ENCODE peak calls at places on chromosomes 11 and 22, in six cellular contexts. X is K562, I is GM12878, Z is H1, S is GM12891, U is HepG2. R is an unnamed sample.

GRCh38 chr11:104873252-104873651 is 25.0 kb downstream of the CASP12 start:
- DNase-seq in X (peak), I (no peak), Z (no peak), S (no peak), U (no peak), R (no peak)

GRCh38 chr11:72848846-72849466 is 34.7 kb downstream of the ATG16L2 start:
- DNase-seq in X (no peak), I (no peak), Z (no peak), S (no peak), U (peak), R (no peak)

GRCh38 chr11:61682093-61682732 is 2.0 kb downstream of the DAGLA start:
- DNase-seq in X (no peak), I (no peak), Z (no peak), S (no peak), U (peak), R (no peak)

GRCh38 chr11:126948563-126948962 is 52.0 kb downstream of the KIRREL3 start:
- DNase-seq in X (no peak), I (no peak), Z (no peak), S (no peak), U (no peak), R (no peak)

GRCh38 chr11:69394902-69395690 is 86.4 kb upstream of the LINC01488 start:
- DNase-seq in X (no peak), I (no peak), Z (no peak), S (no peak), U (no peak), R (no peak)

GRCh38 chr11:32333335-32333991 is 101.9 kb downstream of the WT1 start:
- DNase-seq in X (no peak), I (no peak), Z (peak), S (peak), U (no peak), R (peak)

GRCh38 chr22:22195265-22196017 is 49.1 kb upstream of the VPREB1 start:
- DNase-seq in X (peak), I (peak), Z (peak), S (no peak), U (peak), R (peak)

GRCh38 chr11:72594493-72595291 is 79.5 kb downstream of the PDE2A start:
- DNase-seq in X (no peak), I (no peak), Z (no peak), S (no peak), U (no peak), R (no peak)

GRCh38 chr11:16572946-16573345 is 165.5 kb upstream of the C11orf58 start:
- DNase-seq in X (no peak), I (no peak), Z (no peak), S (no peak), U (peak), R (no peak)

GRCh38 chr11:623999-624704 is 603 bp downstream of the CDHR5 start:
- DNase-seq in X (no peak), I (no peak), Z (no peak), S (no peak), U (no peak), R (no peak)

GRCh38 chr11:86931965-86932332 is 23.2 kb downstream of the FZD4 start:
- DNase-seq in X (peak), I (no peak), Z (no peak), S (no peak), U (no peak), R (no peak)

GRCh38 chr11:36356201-36356600 is 60.1 kb downstream of the PRR5L start:
- DNase-seq in X (no peak), I (peak), Z (no peak), S (no peak), U (no peak), R (no peak)

GRCh38 chr22:31139866-31140716 is at the start of gene PLA2G3:
- DNase-seq in X (peak), I (no peak), Z (peak), S (no peak), U (peak), R (no peak)

GRCh38 chr22:50550395-50550794 is 4.7 kb downstream of the KLHDC7B start:
- DNase-seq in X (no peak), I (no peak), Z (no peak), S (no peak), U (no peak), R (no peak)

GRCh38 chr11:10659339-10660216 is 34.0 kb downstream of the IRAG1 start:
- DNase-seq in X (peak), I (no peak), Z (no peak), S (no peak), U (peak), R (no peak)

GRCh38 chr11:120914021-120914420 is 109.9 kb upstream of the TBCEL start:
- DNase-seq in X (no peak), I (no peak), Z (no peak), S (no peak), U (no peak), R (no peak)

GRCh38 chr11:47314992-47315391 is 37.5 kb downstream of the MYBPC3 start:
- DNase-seq in X (no peak), I (no peak), Z (no peak), S (no peak), U (no peak), R (no peak)

GRCh38 chr22:18954941-18955571 is 19.0 kb upstream of the PRODH start:
- DNase-seq in X (no peak), I (no peak), Z (no peak), S (no peak), U (no peak), R (no peak)

GRCh38 chr22:46065733-46066454 is 84.4 kb upstream of the PPARA start:
- DNase-seq in X (no peak), I (no peak), Z (no peak), S (no peak), U (no peak), R (no peak)

DNA sequence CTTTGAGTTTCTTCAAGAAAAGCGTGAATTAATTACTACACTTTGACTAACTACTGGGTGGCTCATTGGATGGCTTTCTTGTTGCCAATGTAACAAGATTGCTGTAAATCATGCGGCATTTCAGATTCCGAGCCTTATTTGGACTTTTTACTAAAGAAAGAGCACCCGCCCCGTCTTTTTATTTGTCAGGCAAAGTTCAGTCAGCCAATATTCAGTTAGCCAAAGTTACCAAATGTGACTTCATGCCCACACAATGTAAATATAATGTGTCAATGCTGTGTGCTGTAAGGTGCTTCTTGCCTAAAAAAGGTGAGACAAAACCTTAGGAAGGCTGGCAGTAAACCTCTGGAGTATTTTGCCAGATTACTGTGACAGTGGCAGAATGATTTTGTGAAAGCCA is 14.8 kb downstream of the FLI1 start:
- DNase-seq in X (no peak), I (no peak), Z (no peak), S (no peak), U (no peak), R (no peak)
- TF ChIP-seq POLR2AphosphoS5 in X (no peak), I (no peak), Z (no peak), S (no peak), U (no peak), R (no peak)

DNA sequence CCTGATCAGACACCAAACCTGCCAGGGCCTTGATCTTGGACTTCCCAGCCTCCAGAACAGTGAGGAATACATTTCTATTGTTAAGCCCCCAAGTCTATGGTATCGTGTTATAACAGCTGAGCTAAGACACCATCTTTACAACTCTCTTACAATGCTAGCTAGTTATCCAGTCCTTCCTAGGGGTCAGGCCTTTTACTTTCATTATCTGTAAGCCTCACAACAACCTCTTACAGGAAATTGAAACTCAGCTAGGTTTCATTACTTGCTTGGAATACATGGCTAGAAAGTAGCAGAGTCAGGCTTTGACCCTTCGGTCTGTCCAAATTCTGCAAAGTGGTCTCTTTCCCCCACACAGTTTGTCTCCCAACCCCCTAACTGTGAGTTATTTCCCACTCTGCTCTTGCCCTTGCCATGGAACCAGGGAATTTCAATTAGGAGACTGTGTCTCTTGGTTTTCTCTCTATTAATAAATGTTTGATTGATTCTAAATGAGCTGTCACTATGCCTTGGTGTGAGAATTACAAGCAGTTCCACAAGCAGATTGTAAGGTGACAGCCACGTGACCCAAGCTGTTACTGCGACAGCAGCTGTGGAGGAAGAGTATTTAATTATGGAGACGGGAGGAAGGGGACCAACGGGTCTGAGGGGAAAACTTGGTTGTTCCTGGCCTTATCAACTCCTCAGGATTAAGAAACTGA is 38.4 kb upstream of the CLMP start:
- DNase-seq in X (no peak), I (peak), Z (no peak), S (peak), U (no peak), R (peak)
- TF ChIP-seq TAF1 in X (no peak), I (no peak), Z (no peak), S (no peak), U (no peak), R (no peak)

DNA sequence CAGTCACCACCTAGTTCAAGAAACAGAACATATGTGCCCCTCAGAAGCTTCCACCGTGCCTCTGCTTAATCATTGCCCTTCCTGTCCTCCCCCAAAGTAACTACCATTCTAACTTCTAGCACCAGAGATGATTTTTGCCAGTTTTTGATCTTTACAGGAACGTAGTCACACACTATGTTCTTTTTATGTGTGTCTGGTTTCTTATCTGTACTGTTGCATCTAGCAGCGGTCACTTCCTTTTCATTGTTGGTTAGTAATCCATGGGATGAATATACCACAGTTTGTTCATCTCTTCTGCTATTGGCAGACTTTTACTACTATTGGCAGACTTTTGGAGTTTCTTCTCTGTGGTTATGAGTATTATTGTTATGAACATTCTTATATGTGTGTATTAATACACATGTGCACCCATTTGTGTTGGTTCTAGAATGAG is 34.6 kb downstream of the SPECC1L start:
- DNase-seq in X (no peak), I (no peak), Z (no peak), S (no peak), U (no peak), R (no peak)
- TF ChIP-seq POLR2A in X (no peak), I (no peak), Z (no peak), S (no peak), U (no peak), R (no peak)

DNA sequence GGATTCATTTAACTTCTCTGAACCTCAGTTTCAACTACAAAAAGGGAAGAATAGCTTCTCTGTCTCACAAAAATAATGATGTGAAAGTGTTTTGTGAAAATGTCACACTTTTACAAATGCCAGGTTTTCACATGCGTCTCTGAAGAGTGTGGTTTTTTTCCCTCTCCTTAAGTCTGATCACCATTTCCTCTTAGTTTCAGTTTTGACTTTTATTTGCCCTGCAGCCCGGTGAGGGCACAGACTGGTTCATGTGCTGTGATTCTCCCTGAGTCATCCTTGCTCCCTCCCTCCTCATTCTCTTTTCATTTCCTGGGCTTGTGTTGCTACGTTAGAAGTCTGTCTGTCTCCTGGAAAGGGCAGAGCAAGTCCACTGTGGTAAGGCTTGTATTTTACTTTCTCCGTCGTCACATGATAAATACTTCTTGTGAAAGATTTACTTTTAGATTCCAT is 67.8 kb downstream of the BID start:
- DNase-seq in X (no peak), I (peak), Z (no peak), S (peak), U (peak), R (peak)
- TF ChIP-seq POLR2AphosphoS5 in X (no peak), I (peak), Z (no peak), S (peak), U (no peak), R (no peak)

DNA sequence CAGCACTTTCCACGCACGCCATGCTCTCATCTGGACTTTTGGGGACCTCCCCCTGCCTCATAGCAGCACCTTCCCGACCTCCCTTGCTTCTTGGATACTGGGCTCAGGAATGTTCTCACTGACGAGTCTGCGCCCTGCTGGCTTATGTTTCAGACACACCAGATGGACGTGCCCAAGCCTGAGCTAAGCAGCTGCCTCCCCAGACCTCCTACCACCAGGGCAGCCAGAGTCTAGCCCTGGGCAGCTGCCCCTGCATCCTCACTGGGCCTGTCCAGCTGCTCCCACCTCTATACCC is 13.2 kb upstream of the RGL4 start:
- DNase-seq in X (no peak), I (no peak), Z (no peak), S (no peak), U (no peak), R (no peak)
- TF ChIP-seq TAF1 in X (no peak), I (no peak), Z (no peak), S (no peak), U (no peak), R (no peak)

DNA sequence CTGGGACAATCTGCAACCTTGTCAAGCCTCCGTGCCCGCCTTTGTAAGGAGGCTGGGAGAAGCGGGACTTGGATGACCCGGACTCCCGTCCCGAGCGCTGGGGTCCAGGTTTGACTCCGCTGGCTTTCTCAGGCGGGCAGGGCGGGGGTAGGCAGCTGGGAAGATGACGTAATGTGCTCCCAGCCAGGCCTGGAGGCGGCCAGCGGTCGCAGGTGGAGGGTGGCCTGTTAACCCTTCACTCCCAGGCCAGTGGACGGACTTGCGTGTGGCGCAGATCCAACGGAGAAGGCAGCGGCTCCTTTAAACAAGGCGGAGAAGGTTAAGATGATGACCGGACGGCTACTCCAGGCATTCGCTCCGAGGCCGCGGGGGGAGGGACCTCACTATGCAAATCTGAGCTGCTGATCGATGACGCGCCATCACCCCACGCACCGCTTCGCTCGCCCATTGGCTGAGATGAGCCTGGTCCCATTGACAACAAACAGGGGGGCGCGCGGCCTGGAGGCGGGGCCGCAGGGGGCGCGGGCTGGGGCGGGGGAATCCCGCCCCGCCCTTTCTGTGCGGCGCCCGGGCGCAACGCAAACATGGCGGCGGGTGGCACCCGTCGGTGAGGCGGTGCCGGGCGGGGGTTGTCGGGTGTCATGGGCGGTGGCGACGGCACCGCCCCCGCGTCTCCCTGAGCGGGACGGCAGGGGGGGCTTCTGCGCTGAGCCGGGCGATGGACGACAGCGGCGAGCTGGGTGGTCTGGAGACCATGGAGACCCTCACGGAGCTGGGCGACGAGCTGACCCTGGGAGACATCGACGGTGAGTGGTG is at the start of gene SREBF2:
- DNase-seq in X (peak), I (peak), Z (peak), S (peak), U (peak), R (peak)
- TF ChIP-seq POLR2A in X (peak), I (peak), Z (peak), S (peak), U (peak), R (peak)

R was measured in GM12892.